ENCODE peak calls at places on chromosomes 11 and 22, in ten cellular contexts. One of them, this sample, is unnamed.

GRCh38 chr22:37189011-37189466 is 992 bp upstream of the C1QTNF6 start:
- DNase-seq in germinal center: no peak
- DNase-seq in HS-27A: no peak
- DNase-seq in AG09309: no peak
- DNase-seq in GM18507: no peak
- DNase-seq in stimulated activated CD8-positive, alpha-beta memory T cell treated with anti-CD3 and anti-CD28 coated beads, Interleukin-4, amount 100 ng/mL, for 1 hour: no peak
- DNase-seq in aorta: no peak
- DNase-seq in GM12891: no peak
- DNase-seq in K562: no peak
- DNase-seq in SK-N-DZ: no peak
- DNase-seq in this sample: no peak

GRCh38 chr11:34682822-34683221 is 61.9 kb downstream of the EHF start:
- DNase-seq in stimulated activated CD8-positive, alpha-beta memory T cell treated with anti-CD3 and anti-CD28 coated beads, Interleukin-4, amount 100 ng/mL, for 1 hour: no peak
- DNase-seq in K562: no peak
- DNase-seq in SK-N-DZ: no peak
- DNase-seq in GM18507: no peak
- DNase-seq in aorta: no peak
- DNase-seq in HS-27A: peak
- DNase-seq in GM12891: no peak
- DNase-seq in germinal center: no peak
- DNase-seq in AG09309: peak
- DNase-seq in this sample: no peak

GRCh38 chr22:42273855-42274451 is 3.5 kb upstream of the TCF20 start:
- DNase-seq in stimulated activated CD8-positive, alpha-beta memory T cell treated with anti-CD3 and anti-CD28 coated beads, Interleukin-4, amount 100 ng/mL, for 1 hour: no peak
- DNase-seq in HS-27A: no peak
- DNase-seq in AG09309: no peak
- DNase-seq in germinal center: no peak
- DNase-seq in GM12891: no peak
- DNase-seq in K562: no peak
- DNase-seq in GM18507: no peak
- DNase-seq in SK-N-DZ: peak
- DNase-seq in aorta: no peak
- DNase-seq in this sample: no peak

GRCh38 chr22:41833369-41834004 is 582 bp downstream of the SREBF2 start:
- DNase-seq in GM18507: no peak
- DNase-seq in GM12891: peak
- DNase-seq in aorta: peak
- DNase-seq in SK-N-DZ: no peak
- DNase-seq in AG09309: no peak
- DNase-seq in germinal center: peak
- DNase-seq in stimulated activated CD8-positive, alpha-beta memory T cell treated with anti-CD3 and anti-CD28 coated beads, Interleukin-4, amount 100 ng/mL, for 1 hour: no peak
- DNase-seq in K562: peak
- DNase-seq in HS-27A: no peak
- DNase-seq in this sample: peak

GRCh38 chr11:107857550-107858216 is 904 bp downstream of the SLC35F2 start:
- DNase-seq in aorta: no peak
- DNase-seq in stimulated activated CD8-positive, alpha-beta memory T cell treated with anti-CD3 and anti-CD28 coated beads, Interleukin-4, amount 100 ng/mL, for 1 hour: no peak
- DNase-seq in GM18507: no peak
- DNase-seq in HS-27A: no peak
- DNase-seq in K562: peak
- DNase-seq in germinal center: no peak
- DNase-seq in AG09309: no peak
- DNase-seq in GM12891: no peak
- DNase-seq in SK-N-DZ: no peak
- DNase-seq in this sample: no peak

GRCh38 chr11:75225794-75226193 is 14.8 kb upstream of the TPBGL start:
- DNase-seq in aorta: no peak
- DNase-seq in stimulated activated CD8-positive, alpha-beta memory T cell treated with anti-CD3 and anti-CD28 coated beads, Interleukin-4, amount 100 ng/mL, for 1 hour: no peak
- DNase-seq in K562: no peak
- DNase-seq in HS-27A: no peak
- DNase-seq in GM12891: no peak
- DNase-seq in SK-N-DZ: no peak
- DNase-seq in GM18507: no peak
- DNase-seq in AG09309: no peak
- DNase-seq in germinal center: no peak
- DNase-seq in this sample: no peak

GRCh38 chr11:10414181-10414580 is 40.9 kb upstream of the AMPD3 start:
- DNase-seq in GM18507: no peak
- DNase-seq in GM12891: no peak
- DNase-seq in SK-N-DZ: no peak
- DNase-seq in K562: no peak
- DNase-seq in germinal center: no peak
- DNase-seq in HS-27A: no peak
- DNase-seq in AG09309: no peak
- DNase-seq in aorta: peak
- DNase-seq in stimulated activated CD8-positive, alpha-beta memory T cell treated with anti-CD3 and anti-CD28 coated beads, Interleukin-4, amount 100 ng/mL, for 1 hour: no peak
- DNase-seq in this sample: no peak

GRCh38 chr11:130129922-130130321 is 29.7 kb upstream of the ST14 start:
- DNase-seq in aorta: no peak
- DNase-seq in germinal center: no peak
- DNase-seq in K562: no peak
- DNase-seq in HS-27A: no peak
- DNase-seq in stimulated activated CD8-positive, alpha-beta memory T cell treated with anti-CD3 and anti-CD28 coated beads, Interleukin-4, amount 100 ng/mL, for 1 hour: no peak
- DNase-seq in AG09309: no peak
- DNase-seq in GM12891: no peak
- DNase-seq in SK-N-DZ: no peak
- DNase-seq in GM18507: no peak
- DNase-seq in this sample: no peak

GRCh38 chr11:58905141-58905715 is 34.1 kb upstream of the GLYATL1 start:
- DNase-seq in K562: no peak
- DNase-seq in GM18507: no peak
- DNase-seq in aorta: peak
- DNase-seq in SK-N-DZ: peak
- DNase-seq in HS-27A: peak
- DNase-seq in stimulated activated CD8-positive, alpha-beta memory T cell treated with anti-CD3 and anti-CD28 coated beads, Interleukin-4, amount 100 ng/mL, for 1 hour: no peak
- DNase-seq in germinal center: no peak
- DNase-seq in GM12891: no peak
- DNase-seq in AG09309: no peak
- DNase-seq in this sample: peak

This sample was measured in Right ventricle myocardium inferior.